ENCODE peak calls at places on chromosomes 3 and 15, in four cellular contexts. Q, I, N and B are unnamed samples. For H3K36me3, the result is how much of the 10 kb centered on the place peaks cover.

GRCh38 chr3:150315711-150316110 is 92.4 kb upstream of the TSC22D2 start:
- DNase-seq in Q (no peak), I (no peak), N (no peak), B (no peak)

GRCh38 chr3:193732391-193732790 is 139.4 kb downstream of the OPA1 start:
- DNase-seq in Q (no peak), I (no peak), N (peak), B (peak)

GRCh38 chr3:160481856-160482255 is 32.3 kb upstream of the TRIM59 start:
- DNase-seq in Q (no peak), I (no peak), N (no peak), B (no peak)

GRCh38 chr15:78790027-78790426 is 21.2 kb downstream of the ADAMTS7 start:
- DNase-seq in Q (no peak), I (no peak), N (no peak), B (no peak)

GRCh38 chr3:38127611-38128302 is 9.2 kb downstream of the ACAA1 start:
- DNase-seq in Q (peak), I (peak), N (no peak), B (no peak)

GRCh38 chr3:52912885-52913731 is 15.8 kb upstream of the STIMATE start:
- DNase-seq in Q (no peak), I (no peak), N (no peak), B (no peak)

GRCh38 chr3:179750720-179751328 is 98.0 kb downstream of the USP13 start:
- DNase-seq in Q (no peak), I (no peak), N (no peak), B (no peak)

GRCh38 chr3:141000027-141000663 is 51.0 kb upstream of the SPSB4 start:
- DNase-seq in Q (peak), I (peak), N (peak), B (no peak)

GRCh38 chr3:54939591-54940300 is 11.9 kb upstream of the LRTM1 start:
- DNase-seq in Q (no peak), I (no peak), N (no peak), B (peak)

GRCh38 chr3:50606596-50606995 is 5.0 kb downstream of the CISH start:
- DNase-seq in Q (no peak), I (peak), N (no peak), B (no peak)
- H3K4me3 ChIP-seq in Q (no peak), I (peak), N (no peak), B (no peak)

GRCh38 chr3:172024679-172025078 is 14.7 kb upstream of the FNDC3B start:
- DNase-seq in Q (no peak), I (no peak), N (no peak), B (no peak)
- TF ChIP-seq CTCF in Q (no peak), I (no peak), N (no peak), B (no peak)

DNA sequence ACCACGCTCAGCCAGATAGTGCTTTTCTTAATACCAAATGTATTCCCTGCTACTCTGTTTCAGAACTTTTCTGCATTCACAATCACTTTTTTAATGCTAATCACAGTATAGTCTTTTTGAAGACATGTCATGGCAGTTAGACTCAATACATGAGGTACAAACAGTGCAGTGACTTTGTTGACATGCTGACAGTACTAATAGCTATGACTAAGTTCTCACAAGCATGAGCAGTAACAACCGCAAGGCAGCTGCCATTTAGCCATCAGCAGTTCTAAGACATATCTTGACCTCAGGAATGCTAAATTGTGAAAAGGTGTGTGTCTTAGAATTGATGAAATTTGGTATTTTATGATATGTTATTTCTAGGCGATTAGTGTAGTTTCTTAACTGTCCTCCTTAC is 60.7 kb upstream of the FURIN start:
- DNase-seq in Q (no peak), I (no peak), N (no peak), B (no peak)
- H3K36me3 ChIP-seq in Q (under half), I (under half), N (under half), B (under half)

GRCh38 chr3:40586866-40587265 is 62.1 kb downstream of the ZNF621 start:
- DNase-seq in Q (no peak), I (no peak), N (no peak), B (no peak)

GRCh38 chr3:40583691-40584090 is 58.9 kb downstream of the ZNF621 start:
- DNase-seq in Q (no peak), I (no peak), N (no peak), B (no peak)

GRCh38 chr3:40582401-40583027 is 57.8 kb downstream of the ZNF621 start:
- DNase-seq in Q (no peak), I (no peak), N (no peak), B (no peak)

GRCh38 chr3:40585381-40586016 is 60.7 kb downstream of the ZNF621 start:
- DNase-seq in Q (no peak), I (no peak), N (no peak), B (no peak)

DNA sequence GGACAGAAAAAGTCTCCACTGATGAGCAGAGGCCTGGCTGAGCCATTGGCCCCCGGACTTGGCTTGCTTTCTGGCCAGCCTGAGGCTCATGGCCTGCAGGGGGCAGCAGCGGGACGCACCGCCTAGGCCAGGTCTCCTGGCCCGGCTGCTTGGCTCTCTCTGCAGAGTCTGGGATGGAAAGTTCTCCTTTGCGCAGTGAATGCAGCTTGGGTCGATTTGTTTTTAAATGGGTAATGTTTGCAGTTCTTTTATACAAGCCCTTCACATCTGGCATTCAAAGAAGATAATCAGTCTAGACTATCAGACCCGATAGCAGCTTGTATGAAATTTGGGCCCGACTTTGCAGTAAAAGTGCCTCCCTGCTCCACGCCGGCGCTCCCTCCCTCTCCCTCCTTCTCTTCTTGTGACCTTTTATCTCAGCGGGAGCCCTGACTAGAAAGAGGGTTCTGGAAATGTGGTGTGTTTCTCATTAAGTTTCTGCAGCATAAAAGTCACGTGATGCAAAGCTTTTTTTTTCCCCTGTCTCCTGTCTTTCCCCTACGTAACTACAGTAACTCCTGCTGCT is 59.9 kb downstream of the ZNF621 start:
- DNase-seq in Q (peak), I (peak), N (peak), B (peak)
- H3K4me3 ChIP-seq in Q (no peak), I (no peak), N (no peak), B (no peak)